ENCODE peak calls at places on chromosomes 16 and 17, in six cellular contexts. One of them, this sample, is unnamed.

GRCh38 chr17:68289936-68290267 is 1.0 kb downstream of the SLC16A6 start:
- DNase-seq in transverse colon: no peak
- DNase-seq in breast epithelium: no peak
- DNase-seq in Panc1: no peak
- DNase-seq in prostate gland: no peak
- DNase-seq in SK-N-SH: no peak
- DNase-seq in this sample: no peak

GRCh38 chr16:28504707-28505404 is 1.8 kb downstream of the IL27 start:
- DNase-seq in transverse colon: no peak
- DNase-seq in breast epithelium: peak
- DNase-seq in Panc1: no peak
- DNase-seq in prostate gland: no peak
- DNase-seq in SK-N-SH: no peak
- DNase-seq in this sample: no peak

GRCh38 chr16:69921125-69921524 is 30.0 kb upstream of the CLEC18A start:
- DNase-seq in transverse colon: no peak
- DNase-seq in breast epithelium: no peak
- DNase-seq in Panc1: no peak
- DNase-seq in prostate gland: no peak
- DNase-seq in SK-N-SH: no peak
- DNase-seq in this sample: no peak

GRCh38 chr16:16084874-16085273 is 135.5 kb downstream of the ABCC1 start:
- DNase-seq in transverse colon: no peak
- DNase-seq in breast epithelium: no peak
- DNase-seq in Panc1: no peak
- DNase-seq in prostate gland: no peak
- DNase-seq in SK-N-SH: no peak
- DNase-seq in this sample: no peak

GRCh38 chr16:88769617-88770458 is 15.2 kb downstream of the PIEZO1 start:
- DNase-seq in transverse colon: peak
- DNase-seq in breast epithelium: peak
- DNase-seq in Panc1: no peak
- DNase-seq in prostate gland: peak
- DNase-seq in SK-N-SH: peak
- DNase-seq in this sample: no peak

GRCh38 chr16:78605548-78606097 is 506.2 kb downstream of the WWOX start:
- DNase-seq in transverse colon: no peak
- DNase-seq in breast epithelium: no peak
- DNase-seq in Panc1: no peak
- DNase-seq in prostate gland: no peak
- DNase-seq in SK-N-SH: no peak
- DNase-seq in this sample: no peak

GRCh38 chr17:7845359-7846062 is 9.4 kb upstream of the TMEM88 start:
- DNase-seq in transverse colon: no peak
- DNase-seq in breast epithelium: no peak
- DNase-seq in Panc1: no peak
- DNase-seq in prostate gland: no peak
- DNase-seq in SK-N-SH: no peak
- DNase-seq in this sample: peak

GRCh38 chr17:57735707-57736106 is 9.4 kb downstream of the CCDC182 start:
- DNase-seq in transverse colon: no peak
- DNase-seq in breast epithelium: no peak
- DNase-seq in Panc1: no peak
- DNase-seq in prostate gland: no peak
- DNase-seq in SK-N-SH: peak
- DNase-seq in this sample: no peak

GRCh38 chr16:65660390-65660789 is 538.5 kb upstream of the CDH11 start:
- DNase-seq in transverse colon: no peak
- DNase-seq in breast epithelium: no peak
- DNase-seq in Panc1: no peak
- DNase-seq in prostate gland: no peak
- DNase-seq in SK-N-SH: no peak
- DNase-seq in this sample: no peak

GRCh38 chr16:56708418-56708817 is 21.5 kb upstream of the NUP93 start:
- DNase-seq in transverse colon: no peak
- DNase-seq in breast epithelium: no peak
- DNase-seq in Panc1: no peak
- DNase-seq in prostate gland: no peak
- DNase-seq in SK-N-SH: no peak
- DNase-seq in this sample: no peak

GRCh38 chr17:48296453-48296852 is 133.6 kb downstream of the SKAP1 start:
- DNase-seq in transverse colon: no peak
- DNase-seq in breast epithelium: no peak
- DNase-seq in Panc1: no peak
- DNase-seq in prostate gland: no peak
- DNase-seq in SK-N-SH: no peak
- DNase-seq in this sample: no peak

GRCh38 chr17:32458367-32458766 is 14.1 kb downstream of the PSMD11 start:
- DNase-seq in transverse colon: no peak
- DNase-seq in breast epithelium: no peak
- DNase-seq in Panc1: no peak
- DNase-seq in prostate gland: no peak
- DNase-seq in SK-N-SH: no peak
- DNase-seq in this sample: no peak

GRCh38 chr17:73432624-73433190 is 120.9 kb upstream of the CDC42EP4 start:
- DNase-seq in transverse colon: no peak
- DNase-seq in breast epithelium: no peak
- DNase-seq in Panc1: no peak
- DNase-seq in prostate gland: no peak
- DNase-seq in SK-N-SH: no peak
- DNase-seq in this sample: no peak

GRCh38 chr17:67145406-67145805 is 99.6 kb downstream of the HELZ start:
- DNase-seq in transverse colon: no peak
- DNase-seq in breast epithelium: no peak
- DNase-seq in Panc1: no peak
- DNase-seq in prostate gland: no peak
- DNase-seq in SK-N-SH: no peak
- DNase-seq in this sample: no peak

GRCh38 chr17:42179911-42180410 is 981 bp downstream of the KCNH4 start:
- DNase-seq in transverse colon: peak
- DNase-seq in breast epithelium: no peak
- DNase-seq in Panc1: no peak
- DNase-seq in prostate gland: peak
- DNase-seq in SK-N-SH: peak
- DNase-seq in this sample: no peak

GRCh38 chr17:14813649-14814048 is 451.5 kb downstream of the PMP22 start:
- DNase-seq in transverse colon: no peak
- DNase-seq in breast epithelium: no peak
- DNase-seq in Panc1: no peak
- DNase-seq in prostate gland: no peak
- DNase-seq in SK-N-SH: peak
- DNase-seq in this sample: no peak

GRCh38 chr17:50201226-50201854 is at the start of gene COL1A1:
- DNase-seq in transverse colon: peak
- DNase-seq in breast epithelium: peak
- DNase-seq in Panc1: no peak
- DNase-seq in prostate gland: no peak
- DNase-seq in SK-N-SH: peak
- DNase-seq in this sample: peak

GRCh38 chr17:72342582-72343527 is 222.0 kb downstream of the SOX9 start:
- DNase-seq in transverse colon: no peak
- DNase-seq in breast epithelium: peak
- DNase-seq in Panc1: no peak
- DNase-seq in prostate gland: no peak
- DNase-seq in SK-N-SH: no peak
- DNase-seq in this sample: no peak

GRCh38 chr17:45645330-45645729 is 138.8 kb upstream of the CRHR1 start:
- DNase-seq in transverse colon: no peak
- DNase-seq in breast epithelium: no peak
- DNase-seq in Panc1: no peak
- DNase-seq in prostate gland: no peak
- DNase-seq in SK-N-SH: no peak
- DNase-seq in this sample: no peak

GRCh38 chr17:36889955-36890354 is 47.3 kb upstream of the LHX1 start:
- DNase-seq in transverse colon: no peak
- DNase-seq in breast epithelium: no peak
- DNase-seq in Panc1: no peak
- DNase-seq in prostate gland: no peak
- DNase-seq in SK-N-SH: peak
- DNase-seq in this sample: no peak

GRCh38 chr16:67571981-67572431 is 9.7 kb downstream of the CTCF start:
- DNase-seq in transverse colon: no peak
- DNase-seq in breast epithelium: no peak
- DNase-seq in Panc1: no peak
- DNase-seq in prostate gland: no peak
- DNase-seq in SK-N-SH: no peak
- DNase-seq in this sample: no peak

GRCh38 chr17:53719229-53719628 is 103.5 kb upstream of the KIF2B start:
- DNase-seq in transverse colon: no peak
- DNase-seq in breast epithelium: no peak
- DNase-seq in Panc1: no peak
- DNase-seq in prostate gland: no peak
- DNase-seq in SK-N-SH: peak
- DNase-seq in this sample: no peak

GRCh38 chr16:5450435-5451104 is 353.0 kb upstream of the EEF2KMT start:
- DNase-seq in transverse colon: no peak
- DNase-seq in breast epithelium: no peak
- DNase-seq in Panc1: no peak
- DNase-seq in prostate gland: no peak
- DNase-seq in SK-N-SH: no peak
- DNase-seq in this sample: no peak
- TF ChIP-seq POLR2AphosphoS5 in transverse colon: no peak
- TF ChIP-seq POLR2AphosphoS5 in breast epithelium: no peak
- TF ChIP-seq POLR2AphosphoS5 in Panc1: no peak
- TF ChIP-seq POLR2AphosphoS5 in prostate gland: no peak
- TF ChIP-seq POLR2AphosphoS5 in SK-N-SH: no peak
- TF ChIP-seq POLR2AphosphoS5 in this sample: no peak

DNA sequence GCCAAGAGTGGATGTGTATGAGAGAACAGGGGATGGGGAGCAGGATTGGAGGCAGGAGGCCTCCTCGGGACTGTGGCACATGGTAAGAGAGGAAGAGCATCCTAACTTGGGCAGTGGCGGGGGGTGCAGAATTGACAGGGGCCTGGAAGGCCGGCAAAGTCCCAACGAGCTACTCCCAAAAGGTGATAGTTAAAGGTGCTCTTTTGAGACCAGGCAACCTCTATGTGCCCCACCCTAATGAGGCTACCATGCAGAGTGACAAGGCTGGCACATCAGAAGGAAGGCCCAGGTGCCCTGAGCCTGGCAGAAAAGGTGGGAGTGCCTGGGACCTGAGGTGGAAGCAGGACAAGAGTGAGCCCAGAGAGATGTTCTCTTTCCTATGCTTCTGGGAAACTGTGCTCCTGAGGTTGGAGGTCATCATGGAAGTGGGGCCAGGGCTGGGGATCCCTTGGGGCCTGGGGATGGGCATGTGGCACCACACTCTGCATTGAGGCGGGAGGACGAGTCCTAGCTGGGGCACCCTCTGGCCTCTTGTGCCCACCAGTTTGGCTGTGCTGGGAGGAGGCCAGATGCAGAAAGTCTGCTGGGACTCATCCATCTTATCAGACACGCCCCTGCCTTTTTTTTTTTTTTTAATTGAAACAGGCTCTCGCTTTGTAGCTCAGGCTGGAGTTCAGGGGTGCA is 5.9 kb downstream of the RAB11FIP4 start:
- DNase-seq in transverse colon: no peak
- DNase-seq in breast epithelium: no peak
- DNase-seq in Panc1: no peak
- DNase-seq in prostate gland: no peak
- DNase-seq in SK-N-SH: no peak
- DNase-seq in this sample: no peak
- TF ChIP-seq POLR2AphosphoS5 in transverse colon: no peak
- TF ChIP-seq POLR2AphosphoS5 in breast epithelium: no peak
- TF ChIP-seq POLR2AphosphoS5 in Panc1: no peak
- TF ChIP-seq POLR2AphosphoS5 in prostate gland: no peak
- TF ChIP-seq POLR2AphosphoS5 in SK-N-SH: no peak
- TF ChIP-seq POLR2AphosphoS5 in this sample: no peak

GRCh38 chr17:4718276-4718675 is 7.8 kb downstream of the ARRB2 start:
- DNase-seq in transverse colon: no peak
- DNase-seq in breast epithelium: no peak
- DNase-seq in Panc1: no peak
- DNase-seq in prostate gland: no peak
- DNase-seq in SK-N-SH: no peak
- DNase-seq in this sample: no peak

GRCh38 chr17:4716081-4716480 is 5.6 kb downstream of the ARRB2 start:
- DNase-seq in transverse colon: no peak
- DNase-seq in breast epithelium: no peak
- DNase-seq in Panc1: no peak
- DNase-seq in prostate gland: no peak
- DNase-seq in SK-N-SH: no peak
- DNase-seq in this sample: no peak

GRCh38 chr17:4719684-4720221 is 9.3 kb downstream of the ARRB2 start:
- DNase-seq in transverse colon: no peak
- DNase-seq in breast epithelium: no peak
- DNase-seq in Panc1: no peak
- DNase-seq in prostate gland: no peak
- DNase-seq in SK-N-SH: no peak
- DNase-seq in this sample: no peak

GRCh38 chr17:4719146-4719545 is 8.7 kb downstream of the ARRB2 start:
- DNase-seq in transverse colon: no peak
- DNase-seq in breast epithelium: no peak
- DNase-seq in Panc1: no peak
- DNase-seq in prostate gland: no peak
- DNase-seq in SK-N-SH: no peak
- DNase-seq in this sample: no peak

DNA sequence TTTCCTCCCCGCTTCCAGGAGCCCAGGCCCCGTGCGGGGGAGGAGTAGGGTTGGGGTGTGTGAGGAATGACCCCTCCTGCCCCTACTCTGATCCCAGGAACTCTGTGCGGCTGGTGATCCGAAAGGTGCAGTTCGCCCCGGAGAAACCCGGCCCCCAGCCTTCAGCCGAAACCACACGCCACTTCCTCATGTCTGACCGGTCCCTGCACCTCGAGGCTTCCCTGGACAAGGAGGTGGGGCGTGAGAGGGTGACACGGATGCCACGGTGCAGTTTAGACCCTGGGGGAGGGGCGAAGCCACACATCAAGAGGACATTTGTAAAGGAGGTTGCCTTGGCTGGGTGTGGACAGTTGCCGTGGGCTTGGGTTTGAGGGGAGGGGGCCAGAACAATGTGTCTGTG is 7.4 kb downstream of the ARRB2 start:
- DNase-seq in transverse colon: no peak
- DNase-seq in breast epithelium: no peak
- DNase-seq in Panc1: no peak
- DNase-seq in prostate gland: no peak
- DNase-seq in SK-N-SH: no peak
- DNase-seq in this sample: no peak
- TF ChIP-seq POLR2AphosphoS5 in transverse colon: no peak
- TF ChIP-seq POLR2AphosphoS5 in breast epithelium: no peak
- TF ChIP-seq POLR2AphosphoS5 in Panc1: no peak
- TF ChIP-seq POLR2AphosphoS5 in prostate gland: no peak
- TF ChIP-seq POLR2AphosphoS5 in SK-N-SH: no peak
- TF ChIP-seq POLR2AphosphoS5 in this sample: no peak

GRCh38 chr16:11671271-11671670 is 3.0 kb downstream of the SNN start:
- DNase-seq in transverse colon: no peak
- DNase-seq in breast epithelium: no peak
- DNase-seq in Panc1: no peak
- DNase-seq in prostate gland: no peak
- DNase-seq in SK-N-SH: no peak
- DNase-seq in this sample: no peak

GRCh38 chr16:11668590-11669379 is 530 bp downstream of the SNN start:
- DNase-seq in transverse colon: no peak
- DNase-seq in breast epithelium: no peak
- DNase-seq in Panc1: no peak
- DNase-seq in prostate gland: no peak
- DNase-seq in SK-N-SH: peak
- DNase-seq in this sample: no peak

GRCh38 chr16:11667824-11668589 is at the start of gene SNN:
- DNase-seq in transverse colon: peak
- DNase-seq in breast epithelium: peak
- DNase-seq in Panc1: no peak
- DNase-seq in prostate gland: peak
- DNase-seq in SK-N-SH: peak
- DNase-seq in this sample: peak

GRCh38 chr16:11670171-11671131 is 2.2 kb downstream of the SNN start:
- DNase-seq in transverse colon: no peak
- DNase-seq in breast epithelium: peak
- DNase-seq in Panc1: no peak
- DNase-seq in prostate gland: no peak
- DNase-seq in SK-N-SH: no peak
- DNase-seq in this sample: no peak

GRCh38 chr16:11669380-11670146 is 1.3 kb downstream of the SNN start:
- DNase-seq in transverse colon: peak
- DNase-seq in breast epithelium: peak
- DNase-seq in Panc1: no peak
- DNase-seq in prostate gland: no peak
- DNase-seq in SK-N-SH: no peak
- DNase-seq in this sample: no peak
- TF ChIP-seq POLR2AphosphoS5 in transverse colon: no peak
- TF ChIP-seq POLR2AphosphoS5 in breast epithelium: no peak
- TF ChIP-seq POLR2AphosphoS5 in Panc1: no peak
- TF ChIP-seq POLR2AphosphoS5 in prostate gland: no peak
- TF ChIP-seq POLR2AphosphoS5 in SK-N-SH: no peak
- TF ChIP-seq POLR2AphosphoS5 in this sample: no peak

This sample was measured in sigmoid colon.